ENCODE peak calls at places on chromosomes 11 and 22, in ten cellular contexts. H is fibroblast of lung; M is H9; Y is stomach; L is spleen; J is mammary epithelial cell; G is sigmoid colon; C is CD4-positive, alpha-beta memory T cell; Q is hepatocyte; W is A549. X is an unnamed sample.

GRCh38 chr11:10087186-10087585 is 206.8 kb downstream of the SBF2 start:
- DNase-seq in H (no peak), M (no peak), Y (no peak), L (no peak), J (no peak), G (no peak), C (no peak), Q (no peak), W (no peak), X (no peak)

GRCh38 chr11:102293873-102294601 is 23.2 kb upstream of the BIRC3 start:
- DNase-seq in H (peak; percentile 69), M (no peak), Y (no peak), L (no peak), J (peak; percentile 50), G (no peak), C (peak; percentile 72), Q (peak; percentile 63), W (no peak), X (no peak)

GRCh38 chr11:68057807-68058206 is 19.0 kb downstream of the TCIRG1 start:
- DNase-seq in H (no peak), M (no peak), Y (no peak), L (no peak), J (no peak), G (no peak), C (no peak), Q (no peak), W (no peak), X (no peak)

GRCh38 chr11:92180664-92181251 is 43.9 kb upstream of the FAT3 start:
- DNase-seq in H (peak; percentile 84), M (no peak), Y (no peak), L (no peak), J (peak; percentile 82), G (no peak), C (no peak), Q (peak; percentile 26), W (no peak), X (no peak)

GRCh38 chr22:17924076-17924475 is 100.3 kb downstream of the MICAL3 start:
- DNase-seq in H (no peak), M (no peak), Y (no peak), L (no peak), J (no peak), G (no peak), C (no peak), Q (no peak), W (no peak), X (no peak)

GRCh38 chr11:69899957-69900821 is 81.0 kb upstream of the FGF3 start:
- DNase-seq in H (no peak), M (no peak), Y (peak; percentile 49), L (peak; percentile 62), J (no peak), G (no peak), C (no peak), Q (peak; percentile 40), W (no peak), X (peak; percentile 36)

GRCh38 chr22:19079691-19080090 is 42.5 kb downstream of the DGCR2 start:
- DNase-seq in H (no peak), M (no peak), Y (no peak), L (peak; percentile 35), J (no peak), G (no peak), C (no peak), Q (no peak), W (no peak), X (no peak)

GRCh38 chr11:82494988-82495432 is 238.7 kb downstream of the FAM181B start:
- DNase-seq in H (no peak), M (peak; percentile 37), Y (no peak), L (no peak), J (peak; percentile 4), G (no peak), C (no peak), Q (peak; percentile 47), W (no peak), X (no peak)

GRCh38 chr11:75553182-75553581 is 8.9 kb upstream of the SERPINH1 start:
- DNase-seq in H (no peak), M (no peak), Y (no peak), L (no peak), J (no peak), G (peak; percentile 68), C (no peak), Q (no peak), W (no peak), X (no peak)

GRCh38 chr22:27238935-27239510 is 562.5 kb downstream of the MN1 start:
- DNase-seq in H (peak; percentile 69), M (no peak), Y (no peak), L (no peak), J (peak; percentile 87), G (peak; percentile 86), C (no peak), Q (peak; percentile 88), W (peak; percentile 57), X (peak; percentile 89)

GRCh38 chr11:120547301-120547700 is 35.8 kb downstream of the GRIK4 start:
- DNase-seq in H (peak; percentile 56), M (no peak), Y (no peak), L (no peak), J (peak; percentile 18), G (no peak), C (no peak), Q (no peak), W (no peak), X (no peak)

GRCh38 chr11:120548682-120549209 is 37.2 kb downstream of the GRIK4 start:
- DNase-seq in H (no peak), M (no peak), Y (no peak), L (no peak), J (no peak), G (no peak), C (no peak), Q (no peak), W (no peak), X (no peak)

GRCh38 chr11:120545813-120546212 is 34.3 kb downstream of the GRIK4 start:
- DNase-seq in H (no peak), M (no peak), Y (no peak), L (no peak), J (no peak), G (no peak), C (no peak), Q (no peak), W (no peak), X (no peak)

GRCh38 chr11:120547871-120548681 is 36.5 kb downstream of the GRIK4 start:
- DNase-seq in H (peak; percentile 98), M (no peak), Y (peak; percentile 70), L (peak; percentile 85), J (peak; percentile 84), G (peak; percentile 87), C (no peak), Q (peak; percentile 90), W (peak; percentile 32), X (peak; percentile 82)

DNA sequence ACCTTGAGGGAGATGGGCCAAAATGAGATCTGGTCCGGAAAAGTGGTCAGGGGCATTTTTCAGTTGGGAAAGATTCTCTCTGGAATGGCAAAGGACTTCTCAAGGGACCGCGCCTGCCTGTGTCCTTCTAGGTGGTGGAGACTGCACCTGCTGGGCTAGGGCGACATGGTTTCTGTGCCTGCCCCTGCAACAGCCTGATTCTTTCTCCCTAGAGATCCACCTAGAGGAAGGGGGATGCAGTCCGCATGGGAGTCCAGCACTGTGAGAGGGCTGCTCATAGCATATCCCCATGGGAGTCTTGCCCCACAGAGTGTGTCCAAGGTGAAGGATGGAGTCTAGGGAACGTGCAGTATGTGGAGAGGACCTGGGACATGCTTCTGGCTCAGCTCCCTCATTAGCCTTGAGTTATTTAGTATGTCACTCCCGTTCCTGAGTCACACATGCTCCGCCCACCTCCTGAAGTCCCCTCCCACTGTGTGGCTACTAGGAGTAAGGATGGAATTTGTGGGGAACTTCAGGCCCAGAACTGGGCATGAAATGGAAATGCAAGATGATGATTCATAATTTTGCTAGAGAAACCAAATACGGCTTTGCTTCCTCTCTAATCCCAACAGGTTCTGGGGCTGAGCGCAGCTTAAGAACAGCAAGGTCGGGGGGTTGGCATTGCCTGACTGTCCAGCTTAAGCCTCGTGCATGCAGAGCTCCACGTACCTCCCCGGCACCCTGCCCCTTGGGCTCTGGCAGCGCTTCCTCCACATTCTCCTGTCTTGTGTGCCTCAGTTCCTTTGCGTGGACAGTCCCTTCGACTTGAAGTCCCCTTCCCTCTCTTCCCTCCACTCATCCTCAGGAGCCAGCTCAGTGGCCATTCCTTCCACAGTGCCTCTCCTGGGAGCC is 35.0 kb downstream of the GRIK4 start:
- DNase-seq in H (peak; percentile 97), M (peak; percentile 64), Y (peak; percentile 31), L (no peak), J (peak; percentile 96), G (no peak), C (no peak), Q (peak; percentile 74), W (no peak), X (peak; percentile 86)
- H3K27ac ChIP-seq in H (peak overlapping the region; percentile 69), M (no peak overlapping the region), Y (no peak overlapping the region), L (peak overlapping the region; percentile 16), J (peak overlapping the region; percentile 46), G (peak overlapping the region; percentile 56), C (no peak overlapping the region), Q (peak overlapping the region; percentile 6), W (no peak overlapping the region), X (peak overlapping the region; percentile 37)

GRCh38 chr11:45855308-45855707 is 8.0 kb downstream of the CRY2 start:
- DNase-seq in H (no peak), M (no peak), Y (no peak), L (no peak), J (no peak), G (no peak), C (no peak), Q (no peak), W (no peak), X (no peak)
- H3K27ac ChIP-seq in H (no peak overlapping the region), M (no peak overlapping the region), Y (no peak overlapping the region), L (no peak overlapping the region), J (no peak overlapping the region), G (peak overlapping the region; percentile 86), C (no peak overlapping the region), Q (peak overlapping the region; percentile 26), W (no peak overlapping the region), X (no peak overlapping the region)

GRCh38 chr22:47049078-47049609 is 286.7 kb downstream of the TBC1D22A start:
- DNase-seq in H (no peak), M (no peak), Y (no peak), L (peak; percentile 43), J (no peak), G (peak; percentile 49), C (no peak), Q (no peak), W (no peak), X (peak; percentile 17)
- H3K27ac ChIP-seq in H (no peak overlapping the region), M (no peak overlapping the region), Y (no peak overlapping the region), L (no peak overlapping the region), J (no peak overlapping the region), G (no peak overlapping the region), C (no peak overlapping the region), Q (no peak overlapping the region), W (no peak overlapping the region), X (no peak overlapping the region)

DNA sequence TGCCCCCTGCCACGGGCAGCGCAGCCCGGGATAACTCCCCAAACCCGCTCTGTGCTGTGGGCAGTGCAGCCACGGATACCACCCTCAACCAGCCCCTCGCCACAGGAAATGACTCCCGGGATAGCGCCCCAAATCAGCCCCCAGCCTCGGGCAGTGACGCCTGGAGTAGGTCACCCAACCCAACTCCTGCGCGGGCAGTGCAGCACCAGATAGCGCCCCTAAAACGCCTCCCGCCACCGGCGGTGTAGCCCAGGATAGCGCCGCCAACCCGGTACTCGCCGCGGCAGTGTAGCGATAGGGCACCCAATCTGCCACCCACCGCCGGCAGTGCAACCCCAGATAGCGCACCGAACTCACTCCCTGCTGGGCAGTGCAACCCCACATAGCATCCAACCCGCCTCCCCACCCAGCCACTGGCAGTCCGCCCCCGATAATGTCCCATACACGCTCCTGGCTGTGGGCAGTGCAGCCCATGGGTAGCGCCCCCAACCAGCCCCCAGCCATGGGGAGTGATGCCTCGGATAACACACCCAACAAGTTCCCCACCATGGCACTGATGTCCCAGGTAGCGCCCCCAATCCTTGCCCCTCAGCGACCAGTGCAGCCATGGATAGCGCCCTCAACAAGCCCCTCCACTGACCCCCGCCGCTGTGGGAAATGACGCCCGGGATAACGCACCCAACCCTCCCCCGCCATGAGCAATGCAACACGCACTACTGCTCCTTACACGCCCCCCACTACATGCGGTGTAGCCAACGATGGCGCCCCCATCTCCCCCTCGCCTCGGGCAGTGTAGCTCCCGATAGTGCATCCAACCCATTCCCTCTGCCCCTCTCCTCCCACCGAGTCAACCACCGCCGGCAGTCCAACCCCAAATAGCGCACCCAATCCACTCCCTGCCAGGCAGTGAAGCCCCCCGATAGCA is 1.4 kb downstream of the RFPL2 start:
- DNase-seq in H (no peak), M (no peak), Y (no peak), L (no peak), J (no peak), G (no peak), C (no peak), Q (peak; percentile 14), W (peak; percentile 5), X (no peak)
- H3K27ac ChIP-seq in H (no peak overlapping the region), M (no peak overlapping the region), Y (no peak overlapping the region), L (no peak overlapping the region), J (no peak overlapping the region), G (no peak overlapping the region), C (peak overlapping the region; percentile 15), Q (no peak overlapping the region), W (peak overlapping the region; percentile 76), X (no peak overlapping the region)